ENCODE peak calls at places on chromosomes 12 and 14, in nine cellular contexts. H is transverse colon, S is GM23338, C is heart left ventricle, X is fibroblast of pulmonary artery, D is HL-60, Z is adrenal gland, L is dorsolateral prefrontal cortex, B is A549. Q is an unnamed sample.

GRCh38 chr12:67572492-67572891 is 76.1 kb upstream of the DYRK2 start:
- DNase-seq in H (no peak), S (peak), C (no peak), X (no peak), D (no peak), Z (no peak), L (no peak), B (no peak), Q (no peak)

GRCh38 chr14:94582199-94582750 is 1.0 kb downstream of the SERPINA5 start:
- DNase-seq in H (no peak), S (no peak), C (no peak), X (no peak), D (no peak), Z (peak), L (no peak), B (no peak), Q (peak)

GRCh38 chr14:43795600-43796228 is 711.4 kb downstream of the FSCB start:
- DNase-seq in H (no peak), S (peak), C (no peak), X (peak), D (no peak), Z (no peak), L (no peak), B (peak), Q (no peak)

GRCh38 chr14:88872976-88873375 is 48.5 kb downstream of the TTC8 start:
- DNase-seq in H (no peak), S (no peak), C (no peak), X (no peak), D (no peak), Z (no peak), L (no peak), B (no peak), Q (no peak)

GRCh38 chr14:96962337-96962736 is 165.2 kb downstream of the VRK1 start:
- DNase-seq in H (peak), S (no peak), C (no peak), X (no peak), D (peak), Z (no peak), L (no peak), B (no peak), Q (no peak)

GRCh38 chr12:749871-750270 is 2.5 kb upstream of the WNK1 start:
- DNase-seq in H (no peak), S (no peak), C (no peak), X (no peak), D (no peak), Z (no peak), L (no peak), B (no peak), Q (no peak)

GRCh38 chr12:98022961-98023360 is 492.4 kb upstream of the TMPO start:
- DNase-seq in H (no peak), S (no peak), C (no peak), X (no peak), D (no peak), Z (no peak), L (no peak), B (no peak), Q (no peak)

GRCh38 chr14:95872777-95873176 is 3.9 kb upstream of the TUNAR start:
- DNase-seq in H (no peak), S (no peak), C (no peak), X (no peak), D (no peak), Z (no peak), L (no peak), B (no peak), Q (no peak)

GRCh38 chr14:69090187-69090789 is 62.6 kb downstream of the DCAF5 start:
- DNase-seq in H (peak), S (peak), C (no peak), X (peak), D (peak), Z (no peak), L (no peak), B (peak), Q (no peak)

GRCh38 chr12:131106542-131106941 is 152.8 kb downstream of the ADGRD1 start:
- DNase-seq in H (no peak), S (no peak), C (no peak), X (no peak), D (no peak), Z (no peak), L (peak), B (no peak), Q (peak)

GRCh38 chr12:27555928-27556778 is 32.1 kb downstream of the PPFIBP1 start:
- DNase-seq in H (no peak), S (no peak), C (no peak), X (peak), D (no peak), Z (no peak), L (no peak), B (no peak), Q (no peak)

GRCh38 chr14:49909016-49909415 is 16.1 kb downstream of the ARF6 start:
- DNase-seq in H (no peak), S (no peak), C (no peak), X (no peak), D (no peak), Z (no peak), L (no peak), B (no peak), Q (no peak)

GRCh38 chr14:79378020-79378419 is 833.3 kb downstream of the DIO2 start:
- DNase-seq in H (no peak), S (peak), C (no peak), X (no peak), D (no peak), Z (no peak), L (no peak), B (no peak), Q (no peak)
- H3K4me3 ChIP-seq in H (no peak), S (peak), C (no peak), X (no peak), D (no peak), Z (no peak), L (no peak), B (no peak), Q (no peak)

DNA sequence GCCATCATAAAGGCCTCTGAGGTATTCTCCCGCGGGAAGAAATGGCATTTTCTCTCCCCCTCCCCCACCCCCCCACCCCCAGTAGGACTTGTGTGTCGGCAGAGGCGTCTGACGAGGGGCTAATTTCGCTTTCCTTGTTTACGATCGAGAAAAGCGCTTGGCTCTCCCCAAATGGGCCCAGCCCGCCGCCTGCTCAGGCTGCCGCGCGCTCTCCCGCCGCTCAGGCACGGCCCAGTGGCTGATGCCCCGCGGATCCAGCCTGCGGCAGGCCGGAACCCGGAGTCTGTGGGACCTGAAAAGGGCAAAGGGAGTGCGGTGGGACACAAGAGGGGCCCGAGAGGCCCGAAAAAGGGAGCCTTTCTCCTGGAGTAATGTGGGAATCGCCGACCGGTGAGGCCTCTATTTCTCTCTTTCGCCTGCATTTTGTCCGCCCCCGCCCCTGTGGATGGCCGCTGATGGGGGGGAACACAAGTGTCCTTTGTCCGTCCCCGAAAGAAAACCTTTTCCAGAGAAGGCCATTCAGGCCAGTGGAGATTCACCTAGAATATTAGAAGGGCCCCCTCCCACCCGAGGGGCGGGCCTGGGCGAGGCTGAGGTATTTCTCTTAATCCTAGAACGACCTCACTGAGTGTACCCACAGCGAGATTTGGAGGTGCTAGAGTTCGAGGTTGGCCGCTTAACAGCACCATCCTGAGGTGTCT is 9.0 kb upstream of the HOXC6 start:
- DNase-seq in H (no peak), S (peak), C (no peak), X (no peak), D (no peak), Z (no peak), L (no peak), B (no peak), Q (peak)
- H3K4me3 ChIP-seq in H (no peak), S (peak), C (no peak), X (no peak), D (no peak), Z (peak), L (peak), B (no peak), Q (peak)

GRCh38 chr14:93072659-93073365 is 42.9 kb downstream of the ITPK1 start:
- DNase-seq in H (no peak), S (no peak), C (no peak), X (no peak), D (peak), Z (no peak), L (no peak), B (no peak), Q (no peak)

GRCh38 chr14:93073366-93073722 is 42.4 kb downstream of the ITPK1 start:
- DNase-seq in H (peak), S (no peak), C (no peak), X (no peak), D (peak), Z (no peak), L (no peak), B (no peak), Q (no peak)

GRCh38 chr14:93075891-93076290 is 39.8 kb downstream of the ITPK1 start:
- DNase-seq in H (no peak), S (no peak), C (no peak), X (no peak), D (no peak), Z (no peak), L (no peak), B (no peak), Q (no peak)

GRCh38 chr14:93076755-93077154 is 39.0 kb downstream of the ITPK1 start:
- DNase-seq in H (no peak), S (no peak), C (no peak), X (no peak), D (no peak), Z (no peak), L (no peak), B (no peak), Q (no peak)

DNA sequence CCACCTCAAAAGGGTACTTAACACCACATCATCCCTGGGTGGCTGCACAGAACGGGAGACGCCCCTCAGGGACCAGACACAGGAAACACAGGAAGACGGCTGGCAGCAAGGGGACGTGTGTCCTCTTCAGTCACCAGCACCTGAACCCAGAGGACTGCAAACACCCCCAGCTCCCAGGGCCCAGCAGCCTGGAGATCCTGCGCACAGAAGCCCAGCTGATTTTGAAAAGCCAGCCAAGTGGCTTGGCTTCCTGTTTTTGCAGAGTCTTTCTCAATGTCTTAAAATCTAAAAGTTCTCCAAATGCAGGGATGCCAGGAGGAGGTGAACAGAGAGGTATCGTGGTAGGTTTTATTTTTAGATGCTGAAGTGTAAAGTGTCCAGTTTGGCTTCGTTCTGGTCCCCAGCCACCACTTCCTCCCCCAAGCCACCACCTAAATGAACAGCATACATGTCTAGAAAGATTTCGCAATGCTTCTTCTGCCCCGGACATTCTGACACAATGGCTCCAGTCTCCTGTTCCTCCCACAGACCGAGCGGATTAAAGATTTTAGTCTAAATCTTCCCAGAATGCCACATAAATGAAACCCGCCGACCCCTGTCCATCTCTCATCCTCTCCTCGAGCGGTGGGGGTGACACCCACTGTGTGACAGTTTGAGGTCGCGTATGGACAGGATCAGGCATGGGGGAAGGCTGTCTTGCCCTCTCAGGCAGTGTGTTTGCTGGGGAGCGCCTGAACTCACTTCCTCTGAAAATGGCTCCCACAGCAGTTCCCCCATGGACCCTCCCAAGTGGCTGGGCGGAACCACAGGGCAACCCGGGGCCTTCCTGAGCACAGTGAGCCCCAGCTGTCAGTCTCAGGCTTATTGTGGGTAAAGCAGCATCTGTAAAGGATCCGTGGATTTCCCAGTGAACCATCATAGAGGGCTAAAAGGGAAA is 41.6 kb downstream of the ITPK1 start:
- DNase-seq in H (no peak), S (no peak), C (peak), X (peak), D (peak), Z (peak), L (no peak), B (no peak), Q (no peak)
- H3K4me3 ChIP-seq in H (no peak), S (no peak), C (peak), X (no peak), D (peak), Z (no peak), L (no peak), B (no peak), Q (no peak)

GRCh38 chr12:123148223-123148622 is 2.7 kb downstream of the PITPNM2 start:
- DNase-seq in H (no peak), S (no peak), C (no peak), X (no peak), D (no peak), Z (no peak), L (no peak), B (no peak), Q (no peak)

GRCh38 chr12:123150804-123151678 is at the start of gene PITPNM2:
- DNase-seq in H (peak), S (peak), C (peak), X (peak), D (peak), Z (peak), L (no peak), B (peak), Q (peak)

GRCh38 chr12:123149828-123150272 is 1.0 kb downstream of the PITPNM2 start:
- DNase-seq in H (no peak), S (peak), C (no peak), X (no peak), D (no peak), Z (no peak), L (no peak), B (peak), Q (peak)

GRCh38 chr12:123150273-123150803 is 552 bp downstream of the PITPNM2 start:
- DNase-seq in H (peak), S (peak), C (peak), X (no peak), D (no peak), Z (peak), L (no peak), B (peak), Q (peak)

DNA sequence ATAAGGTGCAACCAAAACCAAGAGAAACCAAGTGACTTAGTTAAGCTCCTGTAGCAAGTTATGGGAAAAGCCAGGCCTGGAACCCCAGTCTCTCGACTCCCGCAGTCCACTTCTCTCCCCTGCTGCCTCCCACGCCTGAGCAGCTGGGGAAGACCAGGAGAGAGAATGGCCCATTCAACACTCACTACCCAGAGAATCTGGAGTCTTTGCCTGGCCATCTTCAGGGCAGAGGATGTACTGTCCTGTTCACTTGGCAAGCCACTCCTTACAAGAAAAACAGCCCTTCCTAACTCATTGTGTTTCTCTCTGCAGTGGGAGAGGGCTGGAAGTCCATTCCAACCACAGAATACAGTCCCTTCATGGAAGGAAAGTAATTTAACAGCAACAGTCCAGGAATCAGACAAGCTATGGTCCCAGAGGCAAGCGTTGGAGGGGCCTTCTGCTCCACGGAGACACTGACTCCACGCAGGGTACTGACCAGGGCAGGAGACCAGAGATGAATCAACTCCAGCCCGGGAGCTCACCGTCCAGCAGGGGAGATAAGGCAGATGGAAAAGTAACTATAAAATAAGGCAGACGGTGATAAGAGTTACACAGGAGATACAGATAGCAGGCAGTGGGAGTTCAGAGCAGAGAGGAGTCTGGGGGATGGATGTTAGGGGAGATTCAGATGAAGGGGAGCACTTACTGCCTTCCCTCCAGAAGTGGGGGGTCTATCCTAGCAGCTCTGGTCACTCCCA is 1.6 kb downstream of the PITPNM2 start:
- DNase-seq in H (no peak), S (no peak), C (no peak), X (peak), D (no peak), Z (peak), L (no peak), B (peak), Q (no peak)
- H3K4me3 ChIP-seq in H (peak), S (peak), C (peak), X (peak), D (no peak), Z (peak), L (peak), B (peak), Q (peak)

GRCh38 chr12:107436376-107436775 is 249.2 kb upstream of the PWP1 start:
- DNase-seq in H (no peak), S (peak), C (no peak), X (peak), D (no peak), Z (no peak), L (no peak), B (peak), Q (no peak)

GRCh38 chr12:107436836-107437235 is 248.8 kb upstream of the PWP1 start:
- DNase-seq in H (no peak), S (no peak), C (no peak), X (no peak), D (no peak), Z (no peak), L (no peak), B (no peak), Q (no peak)

GRCh38 chr12:107435520-107435919 is 250.1 kb upstream of the PWP1 start:
- DNase-seq in H (no peak), S (no peak), C (no peak), X (peak), D (no peak), Z (no peak), L (no peak), B (no peak), Q (no peak)

GRCh38 chr12:107437954-107438353 is 247.6 kb upstream of the PWP1 start:
- DNase-seq in H (no peak), S (no peak), C (no peak), X (no peak), D (no peak), Z (no peak), L (no peak), B (no peak), Q (no peak)

DNA sequence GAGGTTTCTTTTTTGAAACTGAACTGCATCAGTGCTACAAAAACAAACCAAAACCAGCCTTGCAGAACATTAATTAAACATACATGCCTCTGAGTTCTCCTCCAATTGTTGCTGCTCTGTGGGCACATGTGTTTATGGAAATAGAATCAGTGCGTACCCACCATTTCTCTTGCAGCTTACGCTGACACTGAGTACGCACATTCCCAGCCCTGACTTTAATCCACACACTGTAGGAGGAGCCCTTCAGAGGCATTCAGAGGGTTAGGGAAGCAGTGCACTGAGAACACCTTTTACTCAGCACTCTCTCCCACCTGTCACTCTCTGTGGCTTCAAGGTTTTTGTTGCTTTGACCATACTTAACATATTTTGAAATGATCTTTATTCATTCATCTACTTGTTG is 250.5 kb upstream of the PWP1 start:
- DNase-seq in H (no peak), S (peak), C (no peak), X (no peak), D (no peak), Z (no peak), L (no peak), B (no peak), Q (no peak)
- H3K4me3 ChIP-seq in H (no peak), S (no peak), C (no peak), X (no peak), D (no peak), Z (no peak), L (no peak), B (no peak), Q (no peak)

GRCh38 chr12:15732341-15733061 is 56.7 kb downstream of the EPS8 start:
- DNase-seq in H (no peak), S (no peak), C (no peak), X (peak), D (no peak), Z (no peak), L (no peak), B (peak), Q (no peak)
- H3K4me3 ChIP-seq in H (no peak), S (no peak), C (no peak), X (no peak), D (no peak), Z (no peak), L (no peak), B (peak), Q (no peak)

DNA sequence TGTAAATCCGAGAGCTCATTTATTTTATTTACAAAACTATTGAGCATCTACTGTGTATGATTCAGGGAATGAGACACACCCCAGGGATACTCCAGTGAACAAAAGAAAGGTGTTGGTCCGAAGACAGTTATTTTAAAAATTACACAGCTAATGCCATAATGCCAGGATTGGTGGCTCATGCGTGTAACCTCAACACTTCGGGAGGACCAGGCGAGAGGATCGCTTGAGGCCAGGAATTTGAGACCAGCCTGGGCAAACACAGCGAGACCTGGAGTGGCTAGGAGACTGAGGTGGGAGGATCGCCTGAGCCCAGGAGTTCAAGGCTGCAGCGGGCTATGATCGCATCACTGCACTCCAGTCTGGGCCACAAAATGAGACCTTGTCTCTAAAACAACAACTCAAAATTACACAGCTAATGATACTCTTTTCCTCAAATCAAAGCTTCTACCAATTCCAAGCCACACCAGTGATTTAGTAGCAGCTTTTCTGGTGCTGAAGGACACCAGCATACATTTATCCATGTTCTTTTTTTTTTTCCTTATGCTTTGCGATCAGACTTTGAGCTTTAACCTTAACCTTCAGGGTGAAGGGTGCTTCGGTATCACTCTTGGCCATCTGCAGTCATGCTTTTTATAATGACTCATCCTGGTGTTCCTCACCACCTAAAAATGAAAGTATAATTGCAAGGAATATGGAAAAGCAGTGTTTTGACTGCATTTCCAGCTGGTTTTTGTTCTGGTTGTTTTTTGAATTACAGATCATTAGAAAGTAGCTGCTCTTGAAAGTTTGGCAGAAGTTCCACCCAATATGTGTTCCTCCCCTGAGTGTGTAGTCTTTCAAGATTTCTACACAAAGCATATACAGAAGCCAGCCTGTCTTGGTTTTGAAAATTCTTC is 1.1 kb upstream of the SLC41A2 start:
- DNase-seq in H (no peak), S (peak), C (no peak), X (peak), D (no peak), Z (peak), L (no peak), B (no peak), Q (peak)
- H3K4me3 ChIP-seq in H (peak), S (peak), C (peak), X (peak), D (peak), Z (peak), L (peak), B (peak), Q (peak)